ENCODE peak calls at places on chromosomes 4 and X, in seven cellular contexts. F is suprapubic skin, Y is sigmoid colon, N is endothelial cell of umbilical vein, R is A549, B is stomach, D is K562. O is an unnamed sample. For H3K4me1, the result is how much of the 10 kb centered on the place peaks cover.

GRCh38 chr4:132417220-132417619 is 731.9 kb upstream of the PCDH10 start:
- DNase-seq in D (no peak), Y (no peak), N (no peak), F (no peak), B (no peak), R (no peak), O (no peak)

GRCh38 chr4:8528713-8529112 is 51.5 kb upstream of the GPR78 start:
- DNase-seq in Y (no peak), N (no peak), F (no peak), B (no peak), D (no peak), R (peak), O (no peak)

GRCh38 chr4:155629183-155629825 is 37.3 kb upstream of the GUCY1A1 start:
- DNase-seq in D (no peak), N (peak), B (no peak), Y (no peak), R (no peak), F (no peak), O (no peak)

GRCh38 chr4:20299515-20299914 is 47.8 kb downstream of the SLIT2 start:
- DNase-seq in F (no peak), B (no peak), N (peak), R (peak), D (no peak), Y (no peak), O (no peak)

GRCh38 chr4:186200436-186201409 is 9.4 kb downstream of the CYP4V2 start:
- DNase-seq in D (no peak), F (no peak), B (no peak), R (no peak), N (no peak), Y (no peak), O (no peak)

GRCh38 chrX:52577464-52578173 is 60.8 kb upstream of the XAGE1B start:
- DNase-seq in F (no peak), B (no peak), R (no peak), N (no peak), Y (no peak), D (no peak), O (no peak)

GRCh38 chrX:16022580-16023170 is 100.7 kb upstream of the GRPR start:
- DNase-seq in B (no peak), D (no peak), F (no peak), Y (no peak), R (peak), N (peak), O (no peak)

GRCh38 chrX:150546711-150547153 is 21.7 kb upstream of the MTM1 start:
- DNase-seq in Y (no peak), F (no peak), N (no peak), D (no peak), B (no peak), R (no peak), O (no peak)

GRCh38 chrX:42978655-42979379 is 200.9 kb upstream of the PPP1R2C start:
- DNase-seq in F (no peak), Y (no peak), B (no peak), D (no peak), R (no peak), N (no peak), O (no peak)

GRCh38 chrX:46994096-46994495 is 81.9 kb downstream of the JADE3 start:
- DNase-seq in D (no peak), R (no peak), B (no peak), N (peak), F (no peak), Y (no peak), O (no peak)

GRCh38 chr4:48254381-48255072 is 15.1 kb downstream of the TEC start:
- DNase-seq in R (no peak), N (no peak), B (peak), F (no peak), D (no peak), Y (no peak), O (peak)

GRCh38 chrX:17737707-17738001 is 361 bp downstream of the SCML1 start:
- DNase-seq in Y (no peak), R (no peak), D (no peak), N (peak), F (no peak), B (no peak), O (no peak)

GRCh38 chr4:147398556-147398955 is 82.3 kb upstream of the EDNRA start:
- DNase-seq in F (no peak), D (no peak), R (no peak), Y (no peak), B (no peak), N (no peak), O (no peak)

GRCh38 chrX:14003876-14004425 is 25.7 kb downstream of the GEMIN8 start:
- DNase-seq in R (no peak), F (no peak), B (no peak), D (no peak), N (no peak), Y (no peak), O (no peak)

GRCh38 chr4:37001688-37002436 is 242.7 kb upstream of the NWD2 start:
- DNase-seq in Y (no peak), D (peak), N (no peak), R (no peak), F (no peak), B (no peak), O (no peak)

GRCh38 chr4:128544277-128544676 is 256.7 kb upstream of the PGRMC2 start:
- DNase-seq in Y (no peak), N (no peak), R (no peak), B (no peak), D (no peak), F (no peak), O (no peak)

GRCh38 chrX:129239371-129239770 is 283.9 kb downstream of the SMARCA1 start:
- DNase-seq in D (no peak), F (no peak), Y (no peak), R (peak), N (peak), B (no peak), O (no peak)

GRCh38 chr4:18445110-18445509 is 423.6 kb upstream of the LCORL start:
- DNase-seq in R (no peak), F (no peak), Y (no peak), B (no peak), N (no peak), D (no peak), O (no peak)

GRCh38 chr4:98828801-98829200 is 100.1 kb downstream of the EIF4E start:
- DNase-seq in D (no peak), R (peak), F (no peak), Y (no peak), N (no peak), B (no peak), O (no peak)

GRCh38 chrX:130081421-130082045 is 28.8 kb downstream of the ELF4 start:
- DNase-seq in N (no peak), R (no peak), D (no peak), F (no peak), B (no peak), Y (no peak), O (peak)

GRCh38 chr4:141686929-141687328 is 50.5 kb downstream of the IL15 start:
- DNase-seq in F (no peak), Y (no peak), D (no peak), R (peak), N (peak), B (no peak), O (no peak)

GRCh38 chr4:136637071-136637777 is 895.1 kb downstream of the PCDH18 start:
- DNase-seq in D (peak), R (peak), Y (no peak), B (no peak), N (peak), F (no peak), O (no peak)

GRCh38 chr4:139144911-139145551 is 32.0 kb downstream of the ELF2 start:
- DNase-seq in R (no peak), N (no peak), Y (no peak), B (peak), F (no peak), D (no peak), O (peak)

GRCh38 chr4:11182586-11183357 is 245.9 kb downstream of the HS3ST1 start:
- DNase-seq in B (no peak), N (no peak), Y (no peak), R (no peak), F (no peak), D (no peak), O (no peak)

GRCh38 chr4:167102475-167102874 is 131.8 kb downstream of the SPOCK3 start:
- DNase-seq in B (no peak), Y (no peak), R (no peak), N (no peak), F (no peak), D (no peak), O (no peak)

GRCh38 chr4:96566755-96567154 is 726.9 kb downstream of the PDHA2 start:
- DNase-seq in F (no peak), Y (no peak), R (no peak), B (no peak), D (no peak), N (no peak), O (no peak)

GRCh38 chrX:9882669-9883446 is 84.3 kb upstream of the CLDN34 start:
- DNase-seq in F (no peak), R (peak), N (peak), D (peak), Y (no peak), B (no peak), O (no peak)

GRCh38 chr4:122821097-122821496 is 5.5 kb upstream of the FGF2 start:
- DNase-seq in B (no peak), R (no peak), D (no peak), F (no peak), Y (no peak), N (no peak), O (no peak)
- H3K4me1 ChIP-seq in B (under half), R (under half), D (under half), F (under half), Y (under half), N (under half), O (under half)

GRCh38 chr4:1952046-1952700 is 56.6 kb downstream of the NELFA start:
- DNase-seq in R (no peak), N (no peak), F (no peak), B (no peak), D (no peak), Y (no peak), O (no peak)
- TF ChIP-seq POLR2A in R (no peak), N (no peak), F (no peak), B (no peak), D (no peak), Y (no peak), O (no peak)

DNA sequence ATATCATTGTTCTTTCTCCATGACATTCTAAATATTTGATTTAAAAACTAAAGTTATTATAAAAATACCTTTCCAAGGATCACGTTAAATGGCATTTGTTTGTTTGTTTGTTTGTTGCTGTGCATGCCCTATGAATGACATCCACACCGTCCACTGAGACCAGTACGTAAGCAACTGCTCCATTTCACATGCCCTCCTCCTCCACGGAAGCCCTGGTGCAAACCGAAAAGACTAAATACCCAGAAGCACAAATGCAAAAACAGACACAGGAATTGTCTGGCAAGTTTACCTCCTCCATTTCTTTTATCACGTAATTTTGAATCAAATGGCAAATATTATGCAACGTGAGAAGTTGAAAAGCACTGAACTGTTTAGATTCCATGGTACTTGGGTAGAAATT is 23.6 kb downstream of the IRF2 start:
- DNase-seq in D (no peak), N (no peak), F (no peak), B (no peak), R (no peak), Y (no peak), O (no peak)
- H3K4me1 ChIP-seq in D (under half), N (under half), F (half or more), B (half or more), R (under half), Y (under half), O (half or more)

GRCh38 chrX:100643943-100644587 is at the start of gene SRPX2:
- DNase-seq in R (peak), B (no peak), D (no peak), F (no peak), Y (peak), N (peak), O (peak)
- TF ChIP-seq POLR2A in R (no peak), B (no peak), D (no peak), F (peak), Y (no peak), N (peak), O (no peak)

GRCh38 chr4:94523033-94523590 is 71.4 kb downstream of the PDLIM5 start:
- DNase-seq in R (no peak), D (no peak), Y (no peak), F (no peak), N (no peak), B (no peak), O (no peak)
- H3K4me1 ChIP-seq in R (half or more), D (under half), Y (under half), F (under half), N (under half), B (half or more), O (half or more)

O was measured in heart left ventricle.